ENCODE peak calls at places on chromosomes 3 and 15, in five cellular contexts. One of them, this sample, is unnamed.

GRCh38 chr3:194257030-194257657 is 94.0 kb downstream of the CPN2 start:
- DNase-seq in right cardiac atrium: no peak
- DNase-seq in pancreas: no peak
- DNase-seq in left ventricle myocardium inferior: no peak
- DNase-seq in PC-3: no peak
- DNase-seq in this sample: no peak

GRCh38 chr3:139468407-139468806 is 7.9 kb downstream of the RBP2 start:
- DNase-seq in right cardiac atrium: no peak
- DNase-seq in left ventricle myocardium inferior: no peak
- DNase-seq in pancreas: no peak
- DNase-seq in PC-3: no peak
- DNase-seq in this sample: no peak

GRCh38 chr15:96264351-96264798 is 66.1 kb upstream of the NR2F2 start:
- DNase-seq in pancreas: no peak
- DNase-seq in PC-3: peak; percentile 78
- DNase-seq in right cardiac atrium: no peak
- DNase-seq in left ventricle myocardium inferior: no peak
- DNase-seq in this sample: no peak

GRCh38 chr15:60912984-60913697 is 316.0 kb downstream of the RORA start:
- DNase-seq in right cardiac atrium: no peak
- DNase-seq in left ventricle myocardium inferior: no peak
- DNase-seq in PC-3: no peak
- DNase-seq in pancreas: no peak
- DNase-seq in this sample: no peak

GRCh38 chr3:100263583-100263982 is 2.8 kb downstream of the TBC1D23 start:
- DNase-seq in left ventricle myocardium inferior: no peak
- DNase-seq in PC-3: no peak
- DNase-seq in right cardiac atrium: no peak
- DNase-seq in pancreas: no peak
- DNase-seq in this sample: no peak

GRCh38 chr3:195366200-195366910 is 76.5 kb downstream of the ACAP2 start:
- DNase-seq in pancreas: no peak
- DNase-seq in PC-3: no peak
- DNase-seq in right cardiac atrium: no peak
- DNase-seq in left ventricle myocardium inferior: no peak
- DNase-seq in this sample: no peak

GRCh38 chr15:94282269-94283250 is 51.2 kb downstream of the MCTP2 start:
- DNase-seq in PC-3: no peak
- DNase-seq in left ventricle myocardium inferior: no peak
- DNase-seq in pancreas: no peak
- DNase-seq in right cardiac atrium: no peak
- DNase-seq in this sample: no peak

GRCh38 chr3:24272875-24273274 is 221.8 kb downstream of the THRB start:
- DNase-seq in right cardiac atrium: no peak
- DNase-seq in pancreas: no peak
- DNase-seq in left ventricle myocardium inferior: no peak
- DNase-seq in PC-3: peak; percentile 87
- DNase-seq in this sample: no peak

GRCh38 chr3:70742081-70742480 is 429.6 kb upstream of the MDFIC2 start:
- DNase-seq in pancreas: no peak
- DNase-seq in left ventricle myocardium inferior: no peak
- DNase-seq in PC-3: no peak
- DNase-seq in right cardiac atrium: no peak
- DNase-seq in this sample: no peak

GRCh38 chr3:15331606-15332404 is 581 bp downstream of the SH3BP5 start:
- DNase-seq in left ventricle myocardium inferior: peak; percentile 33
- DNase-seq in pancreas: peak; percentile 71
- DNase-seq in right cardiac atrium: peak; percentile 53
- DNase-seq in PC-3: peak; percentile 24
- DNase-seq in this sample: peak; percentile 39

GRCh38 chr3:15330031-15330596 is 2.3 kb downstream of the SH3BP5 start:
- DNase-seq in PC-3: no peak
- DNase-seq in right cardiac atrium: peak; percentile 59
- DNase-seq in pancreas: no peak
- DNase-seq in left ventricle myocardium inferior: peak; percentile 29
- DNase-seq in this sample: no peak

GRCh38 chr3:15331072-15331605 is 1.2 kb downstream of the SH3BP5 start:
- DNase-seq in PC-3: no peak
- DNase-seq in right cardiac atrium: no peak
- DNase-seq in left ventricle myocardium inferior: no peak
- DNase-seq in pancreas: no peak
- DNase-seq in this sample: no peak

GRCh38 chr3:15327941-15328340 is 4.4 kb downstream of the SH3BP5 start:
- DNase-seq in PC-3: peak; percentile 94
- DNase-seq in pancreas: no peak
- DNase-seq in right cardiac atrium: peak; percentile 61
- DNase-seq in left ventricle myocardium inferior: peak; percentile 42
- DNase-seq in this sample: no peak

GRCh38 chr3:15329058-15330005 is 3.1 kb downstream of the SH3BP5 start:
- DNase-seq in PC-3: no peak
- DNase-seq in right cardiac atrium: peak; percentile 32
- DNase-seq in pancreas: no peak
- DNase-seq in left ventricle myocardium inferior: no peak
- DNase-seq in this sample: no peak
- H3K4me1 ChIP-seq in PC-3: peaks cover 62% of the 10 kb centered on the region
- H3K4me1 ChIP-seq in right cardiac atrium: peaks cover 14% of the 10 kb centered on the region
- H3K4me1 ChIP-seq in pancreas: peaks cover 8% of the 10 kb centered on the region
- H3K4me1 ChIP-seq in left ventricle myocardium inferior: peaks cover 83% of the 10 kb centered on the region
- H3K4me1 ChIP-seq in this sample: peaks cover 63% of the 10 kb centered on the region

DNA sequence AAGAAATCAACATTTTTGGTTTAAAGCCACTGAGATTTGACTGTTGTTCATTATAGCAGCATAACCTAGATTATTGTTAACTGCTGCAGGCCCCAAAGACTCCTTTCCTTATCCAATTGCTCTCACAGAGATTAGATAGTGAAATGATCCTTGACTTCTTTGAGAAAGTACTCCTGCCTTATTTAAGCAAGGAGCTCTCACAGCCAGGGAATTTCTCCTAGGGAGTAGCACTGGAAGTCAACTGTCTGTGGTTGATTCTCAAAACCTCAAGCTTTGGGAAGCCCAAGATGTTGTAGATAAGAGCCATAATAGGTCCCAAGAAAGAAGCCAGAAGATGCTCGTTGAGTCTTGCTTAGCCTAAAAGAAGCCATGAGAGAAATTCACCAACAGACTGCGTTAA is 151.8 kb upstream of the TSC22D2 start:
- DNase-seq in pancreas: no peak
- DNase-seq in left ventricle myocardium inferior: no peak
- DNase-seq in right cardiac atrium: no peak
- DNase-seq in PC-3: no peak
- DNase-seq in this sample: no peak
- H3K27ac ChIP-seq in pancreas: peak overlapping the region; percentile 66
- H3K27ac ChIP-seq in left ventricle myocardium inferior: peak overlapping the region; percentile 88
- H3K27ac ChIP-seq in right cardiac atrium: peak overlapping the region; percentile 72
- H3K27ac ChIP-seq in PC-3: no peak overlapping the region
- H3K27ac ChIP-seq in this sample: no peak overlapping the region

GRCh38 chr3:197750396-197750831 is 731 bp downstream of the FYTTD1 start:
- DNase-seq in right cardiac atrium: peak; percentile 70
- DNase-seq in pancreas: peak; percentile 82
- DNase-seq in PC-3: peak; percentile 61
- DNase-seq in left ventricle myocardium inferior: peak; percentile 70
- DNase-seq in this sample: peak; percentile 39

GRCh38 chr3:197750863-197751737 is 1.4 kb downstream of the FYTTD1 start:
- DNase-seq in right cardiac atrium: peak; percentile 75
- DNase-seq in PC-3: peak; percentile 29
- DNase-seq in left ventricle myocardium inferior: peak; percentile 70
- DNase-seq in pancreas: peak; percentile 65
- DNase-seq in this sample: no peak

GRCh38 chr3:197749601-197750395 is at the start of gene FYTTD1:
- DNase-seq in pancreas: peak; percentile 94
- DNase-seq in left ventricle myocardium inferior: peak; percentile 93
- DNase-seq in PC-3: peak; percentile 91
- DNase-seq in right cardiac atrium: peak; percentile 95
- DNase-seq in this sample: peak; percentile 91

GRCh38 chr3:197753263-197753662 is 3.6 kb downstream of the FYTTD1 start:
- DNase-seq in pancreas: no peak
- DNase-seq in right cardiac atrium: no peak
- DNase-seq in PC-3: peak; percentile 18
- DNase-seq in left ventricle myocardium inferior: no peak
- DNase-seq in this sample: no peak

DNA sequence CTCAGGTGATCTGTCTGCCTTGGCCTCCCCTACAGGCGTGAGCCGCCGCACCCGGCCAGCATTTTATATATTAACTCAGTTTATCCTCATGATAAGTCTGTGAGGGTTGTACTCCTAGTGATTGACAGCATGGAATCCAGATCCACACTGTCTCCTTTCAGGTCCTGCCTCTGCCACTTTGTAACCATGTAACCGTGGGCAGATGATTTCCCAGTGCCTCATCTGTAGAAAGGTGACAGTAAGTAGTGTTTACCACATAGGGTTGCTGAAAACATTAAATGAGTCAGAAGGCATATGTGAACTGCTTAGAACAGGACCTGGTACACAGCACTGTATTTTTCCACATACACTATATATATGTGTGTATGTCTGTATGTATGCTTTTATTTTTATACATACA is 2.4 kb downstream of the FYTTD1 start:
- DNase-seq in left ventricle myocardium inferior: no peak
- DNase-seq in PC-3: no peak
- DNase-seq in right cardiac atrium: no peak
- DNase-seq in pancreas: no peak
- DNase-seq in this sample: no peak
- H3K4me3 ChIP-seq in left ventricle myocardium inferior: peak overlapping the region; percentile 95
- H3K4me3 ChIP-seq in PC-3: peak overlapping the region; percentile 74
- H3K4me3 ChIP-seq in right cardiac atrium: no peak overlapping the region
- H3K4me3 ChIP-seq in pancreas: no peak overlapping the region
- H3K4me3 ChIP-seq in this sample: peak overlapping the region; percentile 44

DNA sequence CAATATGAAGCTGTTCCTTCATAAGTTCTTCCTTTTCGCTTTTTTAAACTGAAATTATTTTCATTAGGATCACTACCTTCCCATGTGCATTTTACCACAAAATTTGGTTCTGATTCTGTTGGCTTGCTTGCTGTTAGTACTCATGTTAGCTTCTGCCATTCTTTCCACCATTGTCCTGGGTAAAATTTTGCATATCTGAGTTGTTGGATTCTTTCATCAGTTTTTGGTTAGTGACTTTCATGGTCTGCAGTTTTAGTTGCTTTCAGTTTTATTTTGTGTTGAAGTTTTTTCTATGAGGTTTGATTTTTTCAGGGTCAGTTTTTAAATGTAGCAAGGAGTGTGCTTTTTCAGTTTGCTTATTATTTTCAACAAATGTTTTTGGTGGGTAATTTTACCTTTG is 71.9 kb downstream of the SMAD3 start:
- DNase-seq in left ventricle myocardium inferior: no peak
- DNase-seq in PC-3: no peak
- DNase-seq in right cardiac atrium: no peak
- DNase-seq in pancreas: no peak
- DNase-seq in this sample: peak; percentile 37
- H3K4me1 ChIP-seq in left ventricle myocardium inferior: peaks cover 93% of the 10 kb centered on the region
- H3K4me1 ChIP-seq in PC-3: peaks cover 44% of the 10 kb centered on the region
- H3K4me1 ChIP-seq in right cardiac atrium: peaks cover 35% of the 10 kb centered on the region
- H3K4me1 ChIP-seq in pancreas: peaks cover 82% of the 10 kb centered on the region
- H3K4me1 ChIP-seq in this sample: peaks cover 59% of the 10 kb centered on the region

GRCh38 chr3:11498174-11498573 is 145.5 kb downstream of the VGLL4 start:
- DNase-seq in left ventricle myocardium inferior: no peak
- DNase-seq in PC-3: no peak
- DNase-seq in right cardiac atrium: no peak
- DNase-seq in pancreas: no peak
- DNase-seq in this sample: no peak
- H3K27ac ChIP-seq in left ventricle myocardium inferior: peak overlapping the region; percentile 41
- H3K27ac ChIP-seq in PC-3: peak overlapping the region; percentile 84
- H3K27ac ChIP-seq in right cardiac atrium: no peak overlapping the region
- H3K27ac ChIP-seq in pancreas: peak overlapping the region; percentile 40
- H3K27ac ChIP-seq in this sample: no peak overlapping the region

DNA sequence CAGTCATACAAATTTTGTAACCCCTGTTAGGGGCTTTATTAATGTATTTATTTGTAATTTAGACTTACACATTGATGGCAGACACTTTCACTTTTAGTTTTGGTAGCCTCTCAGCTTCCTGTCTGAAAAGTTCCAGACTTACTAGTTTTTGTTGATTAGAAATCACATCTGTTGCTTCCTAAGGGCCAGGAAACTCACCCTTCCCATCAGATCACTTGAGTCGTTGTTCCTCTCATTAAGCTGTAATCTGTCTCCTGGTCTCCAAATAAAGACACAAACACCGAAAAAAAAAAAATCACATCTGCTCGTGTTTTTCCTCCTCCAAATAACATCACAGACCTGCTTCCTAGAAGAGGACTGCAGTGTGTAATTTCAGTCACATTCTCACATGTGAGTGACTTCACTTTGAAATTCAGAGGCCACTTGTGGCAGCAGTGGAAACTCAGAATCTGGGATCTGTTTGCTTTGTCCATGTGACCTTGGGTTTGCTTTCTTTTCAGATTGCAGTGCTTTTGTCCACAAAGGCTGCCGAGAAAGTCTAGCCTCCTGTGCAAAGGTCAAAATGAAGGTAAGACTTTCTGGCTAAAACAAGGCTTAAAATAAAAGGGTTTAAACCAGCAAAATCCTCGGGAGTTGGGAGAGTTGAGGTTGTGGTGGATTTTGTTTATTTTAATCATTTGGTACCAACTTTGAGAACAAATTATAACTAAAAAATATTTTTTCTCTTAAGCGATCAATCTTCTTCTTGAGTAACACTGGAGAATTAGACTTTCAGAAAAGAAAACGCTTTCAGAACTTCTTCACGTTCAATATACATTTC is 87.0 kb downstream of the KLHL25 start:
- DNase-seq in left ventricle myocardium inferior: no peak
- DNase-seq in PC-3: no peak
- DNase-seq in pancreas: no peak
- DNase-seq in right cardiac atrium: no peak
- DNase-seq in this sample: no peak
- H3K4me3 ChIP-seq in left ventricle myocardium inferior: peak overlapping the region; percentile 50
- H3K4me3 ChIP-seq in PC-3: no peak overlapping the region
- H3K4me3 ChIP-seq in pancreas: no peak overlapping the region
- H3K4me3 ChIP-seq in right cardiac atrium: peak overlapping the region; percentile 12
- H3K4me3 ChIP-seq in this sample: peak overlapping the region; percentile 89

GRCh38 chr15:66292261-66293084 is 895 bp upstream of the DIS3L start:
- DNase-seq in left ventricle myocardium inferior: no peak
- DNase-seq in right cardiac atrium: no peak
- DNase-seq in PC-3: no peak
- DNase-seq in pancreas: no peak
- DNase-seq in this sample: no peak

GRCh38 chr15:66293085-66293418 is 316 bp upstream of the DIS3L start:
- DNase-seq in PC-3: no peak
- DNase-seq in pancreas: no peak
- DNase-seq in left ventricle myocardium inferior: no peak
- DNase-seq in right cardiac atrium: no peak
- DNase-seq in this sample: no peak

GRCh38 chr15:66294157-66294931 is 976 bp downstream of the DIS3L start:
- DNase-seq in left ventricle myocardium inferior: no peak
- DNase-seq in pancreas: no peak
- DNase-seq in right cardiac atrium: no peak
- DNase-seq in PC-3: peak; percentile 63
- DNase-seq in this sample: peak; percentile 60

GRCh38 chr15:66294932-66295235 is 1.5 kb downstream of the DIS3L start:
- DNase-seq in right cardiac atrium: no peak
- DNase-seq in PC-3: no peak
- DNase-seq in pancreas: no peak
- DNase-seq in left ventricle myocardium inferior: no peak
- DNase-seq in this sample: no peak

GRCh38 chr15:66293419-66294156 is at the start of gene DIS3L:
- DNase-seq in pancreas: peak; percentile 84
- DNase-seq in right cardiac atrium: peak; percentile 71
- DNase-seq in PC-3: peak; percentile 59
- DNase-seq in left ventricle myocardium inferior: peak; percentile 68
- DNase-seq in this sample: peak; percentile 81
- H3K4me1 ChIP-seq in pancreas: peaks cover 25% of the 10 kb centered on the region
- H3K4me1 ChIP-seq in right cardiac atrium: no peaks in the 10 kb centered on the region
- H3K4me1 ChIP-seq in PC-3: peaks cover 27% of the 10 kb centered on the region
- H3K4me1 ChIP-seq in left ventricle myocardium inferior: peaks cover 43% of the 10 kb centered on the region
- H3K4me1 ChIP-seq in this sample: peaks cover 47% of the 10 kb centered on the region